ENCODE peak calls at places on chromosomes 13 and 19, in eight cellular contexts. P is activated CD4-positive, alpha-beta memory T cell treated with anti-CD3 and anti-CD28 coated beads, Interleukin-2, amount 10 ng/mL, durations not matched to agents 7 days and 5 days; L is fibroblast of lung; B is omental fat pad; G is nucleus accumbens; J is activated T-helper 9 cell treated with anti-CD3 and anti-CD28 coated beads, Interleukin-2, amount 50 U/mL, for 16 hours; F is lung; Q is WERI-Rb-1. X is an unnamed sample.

GRCh38 chr13:24224232-24224680 is 63.7 kb downstream of the SPATA13 start:
- DNase-seq in P (no peak), L (no peak), B (no peak), G (no peak), J (no peak), F (no peak), Q (no peak), X (no peak)

GRCh38 chr13:37621811-37622361 is 23.3 kb upstream of the POSTN start:
- DNase-seq in P (no peak), L (peak; percentile 98), B (peak; percentile 22), G (no peak), J (no peak), F (peak; percentile 31), Q (no peak), X (peak; percentile 61)

GRCh38 chr19:5934779-5935472 is 20.9 kb downstream of the CAPS start:
- DNase-seq in P (no peak), L (peak; percentile 86), B (no peak), G (no peak), J (no peak), F (peak; percentile 37), Q (no peak), X (peak; percentile 92)

GRCh38 chr19:28485300-28485699 is 727.7 kb downstream of the UQCRFS1 start:
- DNase-seq in P (no peak), L (peak; percentile 12), B (no peak), G (no peak), J (no peak), F (no peak), Q (no peak), X (no peak)

GRCh38 chr19:46118136-46118535 is 6.4 kb downstream of the IGFL3 start:
- DNase-seq in P (no peak), L (no peak), B (no peak), G (no peak), J (no peak), F (no peak), Q (no peak), X (no peak)

GRCh38 chr19:31107096-31107495 is 242.1 kb downstream of the TSHZ3 start:
- DNase-seq in P (no peak), L (no peak), B (no peak), G (no peak), J (no peak), F (no peak), Q (no peak), X (no peak)

GRCh38 chr19:11377237-11377636 is 2.8 kb downstream of the SWSAP1 start:
- DNase-seq in P (peak; percentile 51), L (peak; percentile 92), B (peak; percentile 52), G (no peak), J (no peak), F (no peak), Q (no peak), X (peak; percentile 87)

GRCh38 chr19:17138937-17139598 is 63.5 kb downstream of the MYO9B start:
- DNase-seq in P (no peak), L (no peak), B (no peak), G (no peak), J (no peak), F (peak; percentile 72), Q (no peak), X (no peak)

GRCh38 chr13:46721054-46721453 is 75.9 kb downstream of the ESD start:
- DNase-seq in P (peak; percentile 43), L (peak; percentile 63), B (no peak), G (peak; percentile 19), J (peak; percentile 9), F (no peak), Q (no peak), X (peak; percentile 76)

GRCh38 chr19:19817357-19817756 is 4.2 kb downstream of the ZNF506 start:
- DNase-seq in P (peak; percentile 20), L (no peak), B (no peak), G (no peak), J (no peak), F (no peak), Q (no peak), X (no peak)

GRCh38 chr19:46533085-46534081 is 37.7 kb upstream of the PNMA8B start:
- DNase-seq in P (no peak), L (no peak), B (no peak), G (peak; percentile 12), J (no peak), F (no peak), Q (no peak), X (no peak)

GRCh38 chr13:49627831-49628652 is at the start of gene ARL11:
- DNase-seq in P (peak; percentile 57), L (no peak), B (no peak), G (peak; percentile 9), J (peak; percentile 16), F (peak; percentile 62), Q (no peak), X (no peak)

GRCh38 chr13:34671136-34671535 is 270.9 kb upstream of the NBEA start:
- DNase-seq in P (no peak), L (no peak), B (no peak), G (no peak), J (no peak), F (no peak), Q (no peak), X (peak; percentile 12)

GRCh38 chr19:18437481-18438330 is at the start of gene ISYNA1:
- DNase-seq in P (no peak), L (no peak), B (no peak), G (peak; percentile 23), J (peak; percentile 43), F (no peak), Q (peak; percentile 76), X (peak; percentile 69)

GRCh38 chr13:98599502-98600328 is 22.8 kb upstream of the STK24 start:
- DNase-seq in P (no peak), L (no peak), B (no peak), G (no peak), J (no peak), F (no peak), Q (no peak), X (peak; percentile 29)

GRCh38 chr13:58855283-58855682 is 1223.7 kb downstream of the PCDH17 start:
- DNase-seq in P (no peak), L (peak; percentile 20), B (no peak), G (no peak), J (no peak), F (no peak), Q (no peak), X (no peak)

GRCh38 chr13:99404005-99404755 is 97.0 kb upstream of the GPR183 start:
- DNase-seq in P (no peak), L (no peak), B (no peak), G (no peak), J (no peak), F (no peak), Q (no peak), X (no peak)